ENCODE peak calls at places on chromosome 16, in five cellular contexts. One of them, this sample, is unnamed.

GRCh38 chr16:80283450-80284392 is 257.1 kb upstream of the DYNLRB2 start:
- DNase-seq in breast epithelium: no peak
- DNase-seq in psoas muscle: no peak
- DNase-seq in lower leg skin: no peak
- DNase-seq in IMR-90: peak
- DNase-seq in this sample: no peak

GRCh38 chr16:83653785-83654184 is 154.0 kb upstream of the HSBP1 start:
- DNase-seq in breast epithelium: no peak
- DNase-seq in psoas muscle: no peak
- DNase-seq in lower leg skin: no peak
- DNase-seq in IMR-90: peak
- DNase-seq in this sample: peak

GRCh38 chr16:85220125-85220839 is 108.0 kb upstream of the CIBAR2 start:
- DNase-seq in breast epithelium: no peak
- DNase-seq in psoas muscle: peak
- DNase-seq in lower leg skin: no peak
- DNase-seq in IMR-90: peak
- DNase-seq in this sample: no peak

GRCh38 chr16:50473375-50473945 is 74.7 kb upstream of the NKD1 start:
- DNase-seq in breast epithelium: no peak
- DNase-seq in psoas muscle: no peak
- DNase-seq in lower leg skin: peak
- DNase-seq in IMR-90: no peak
- DNase-seq in this sample: no peak

GRCh38 chr16:84044108-84044488 is 1.5 kb upstream of the SLC38A8 start:
- DNase-seq in breast epithelium: no peak
- DNase-seq in psoas muscle: no peak
- DNase-seq in lower leg skin: no peak
- DNase-seq in IMR-90: peak
- DNase-seq in this sample: no peak

GRCh38 chr16:25700547-25700946 is 8.8 kb downstream of the HS3ST4 start:
- DNase-seq in breast epithelium: no peak
- DNase-seq in psoas muscle: no peak
- DNase-seq in lower leg skin: no peak
- DNase-seq in IMR-90: no peak
- DNase-seq in this sample: no peak

GRCh38 chr16:71746442-71747046 is 22.0 kb upstream of the PHLPP2 start:
- DNase-seq in breast epithelium: no peak
- DNase-seq in psoas muscle: no peak
- DNase-seq in lower leg skin: no peak
- DNase-seq in IMR-90: peak
- DNase-seq in this sample: peak

GRCh38 chr16:1348441-1348840 is 3.2 kb downstream of the TSR3 start:
- DNase-seq in breast epithelium: no peak
- DNase-seq in psoas muscle: no peak
- DNase-seq in lower leg skin: no peak
- DNase-seq in IMR-90: no peak
- DNase-seq in this sample: no peak

GRCh38 chr16:85168732-85169256 is 56.5 kb upstream of the CIBAR2 start:
- DNase-seq in breast epithelium: no peak
- DNase-seq in psoas muscle: peak
- DNase-seq in lower leg skin: peak
- DNase-seq in IMR-90: peak
- DNase-seq in this sample: no peak

GRCh38 chr16:73091199-73091598 is 43.3 kb upstream of the ZFHX3 start:
- DNase-seq in breast epithelium: no peak
- DNase-seq in psoas muscle: no peak
- DNase-seq in lower leg skin: no peak
- DNase-seq in IMR-90: no peak
- DNase-seq in this sample: no peak

GRCh38 chr16:72434159-72434558 is 262.2 kb upstream of the PMFBP1 start:
- DNase-seq in breast epithelium: no peak
- DNase-seq in psoas muscle: no peak
- DNase-seq in lower leg skin: no peak
- DNase-seq in IMR-90: peak
- DNase-seq in this sample: peak

GRCh38 chr16:68235105-68235881 is 634 bp downstream of the ESRP2 start:
- DNase-seq in breast epithelium: peak
- DNase-seq in psoas muscle: peak
- DNase-seq in lower leg skin: peak
- DNase-seq in IMR-90: no peak
- DNase-seq in this sample: no peak

GRCh38 chr16:85908444-85908843 is 9.5 kb downstream of the IRF8 start:
- DNase-seq in breast epithelium: no peak
- DNase-seq in psoas muscle: no peak
- DNase-seq in lower leg skin: no peak
- DNase-seq in IMR-90: no peak
- DNase-seq in this sample: no peak

GRCh38 chr16:72384651-72385050 is 212.7 kb upstream of the PMFBP1 start:
- DNase-seq in breast epithelium: no peak
- DNase-seq in psoas muscle: no peak
- DNase-seq in lower leg skin: no peak
- DNase-seq in IMR-90: no peak
- DNase-seq in this sample: no peak

GRCh38 chr16:27475561-27475960 is 73.6 kb downstream of the IL21R start:
- DNase-seq in breast epithelium: no peak
- DNase-seq in psoas muscle: no peak
- DNase-seq in lower leg skin: no peak
- DNase-seq in IMR-90: peak
- DNase-seq in this sample: peak

DNA sequence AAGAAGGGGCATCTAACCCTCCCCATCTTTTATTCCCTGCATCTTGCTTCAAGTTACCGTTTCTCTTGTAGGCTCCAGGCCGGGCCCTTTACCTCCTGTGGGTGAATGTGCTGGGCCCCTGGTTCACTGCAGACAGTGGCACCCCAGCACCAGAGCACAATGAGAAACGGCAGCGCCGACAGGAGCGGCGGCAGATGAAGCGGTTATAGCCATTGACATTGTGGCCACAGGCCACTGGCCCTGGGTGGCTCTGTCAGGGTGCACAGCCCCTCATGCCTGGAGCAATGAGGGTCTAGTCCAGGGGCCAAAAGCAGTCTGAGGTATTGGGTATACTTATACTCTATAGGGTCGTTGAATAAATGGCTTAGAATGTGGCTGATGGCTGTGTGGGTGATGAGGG is 2.0 kb downstream of the TMEM208 start:
- DNase-seq in breast epithelium: no peak
- DNase-seq in psoas muscle: peak
- DNase-seq in lower leg skin: no peak
- DNase-seq in IMR-90: no peak
- DNase-seq in this sample: no peak
- TF ChIP-seq CTCF in breast epithelium: no peak
- TF ChIP-seq CTCF in psoas muscle: no peak
- TF ChIP-seq CTCF in lower leg skin: no peak
- TF ChIP-seq CTCF in IMR-90: no peak
- TF ChIP-seq CTCF in this sample: no peak

DNA sequence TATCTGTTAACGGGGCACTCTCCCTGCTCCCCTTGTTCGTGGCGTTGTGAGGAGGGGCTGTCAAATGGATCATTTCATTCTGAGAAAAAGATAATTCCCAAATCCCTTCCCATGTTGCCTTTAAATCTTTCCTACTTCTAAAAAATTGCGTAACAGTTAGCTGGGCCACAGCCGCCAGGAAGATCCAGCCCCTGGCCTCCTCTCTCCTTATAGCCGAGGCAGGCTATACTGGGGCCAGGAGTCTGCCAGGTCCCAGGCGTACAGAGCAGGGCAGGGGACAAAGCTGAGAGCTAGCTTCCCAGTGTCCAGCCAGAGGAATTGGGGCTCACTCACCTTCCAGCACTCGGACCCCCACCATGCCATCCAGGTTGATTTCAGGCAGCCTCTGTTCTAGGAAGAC is 388 bp downstream of the C16orf89 start:
- DNase-seq in breast epithelium: no peak
- DNase-seq in psoas muscle: no peak
- DNase-seq in lower leg skin: no peak
- DNase-seq in IMR-90: no peak
- DNase-seq in this sample: no peak
- H3K4me3 ChIP-seq in breast epithelium: no peak
- H3K4me3 ChIP-seq in psoas muscle: no peak
- H3K4me3 ChIP-seq in lower leg skin: no peak
- H3K4me3 ChIP-seq in IMR-90: no peak
- H3K4me3 ChIP-seq in this sample: no peak

DNA sequence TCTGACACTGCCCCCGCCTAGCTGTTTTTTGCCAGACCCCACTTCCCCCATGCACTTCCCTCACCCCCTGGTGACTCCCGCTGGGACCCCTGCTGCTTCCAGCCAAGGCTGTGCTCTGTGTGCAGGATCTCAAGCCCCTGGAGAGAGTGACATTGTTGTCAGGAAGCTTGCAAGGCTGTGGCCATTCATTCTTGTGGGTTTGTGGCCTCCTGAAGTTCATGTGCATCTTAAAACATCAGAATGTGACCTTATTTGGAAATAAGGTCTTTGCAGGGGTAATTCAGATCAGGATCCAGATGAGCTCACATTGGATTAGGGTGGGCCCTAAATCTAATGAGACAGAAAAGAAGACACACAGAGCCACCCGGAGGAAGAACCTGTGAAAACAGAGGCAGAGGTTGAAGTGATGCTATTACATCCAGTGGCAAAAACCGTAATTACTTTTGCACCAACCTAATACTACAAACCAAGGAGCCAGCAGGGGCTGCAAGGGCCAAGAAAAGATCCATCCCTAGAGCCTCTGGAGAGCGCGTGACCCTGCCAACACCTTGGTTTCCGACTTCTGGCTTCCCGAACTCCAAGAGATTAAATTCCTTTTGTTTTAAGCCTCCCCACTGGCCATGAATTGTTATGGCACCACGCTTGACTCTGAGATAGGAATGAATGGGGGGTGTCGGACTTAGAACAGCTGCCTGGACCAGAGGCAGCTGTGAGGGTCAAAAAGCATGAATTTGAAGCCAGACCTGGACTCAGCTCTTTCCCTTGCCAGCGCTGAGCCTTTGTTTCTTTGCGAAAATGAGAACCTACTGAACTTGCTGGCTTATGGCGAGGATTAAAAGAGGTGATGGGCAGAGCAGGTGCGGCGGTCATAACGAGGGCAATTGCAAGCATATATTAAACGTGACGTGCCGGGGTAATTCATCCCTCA is 75.5 kb downstream of the BMERB1 start:
- DNase-seq in breast epithelium: no peak
- DNase-seq in psoas muscle: no peak
- DNase-seq in lower leg skin: no peak
- DNase-seq in IMR-90: peak
- DNase-seq in this sample: peak
- TF ChIP-seq CTCF in breast epithelium: no peak
- TF ChIP-seq CTCF in psoas muscle: no peak
- TF ChIP-seq CTCF in lower leg skin: no peak
- TF ChIP-seq CTCF in IMR-90: no peak
- TF ChIP-seq CTCF in this sample: peak

GRCh38 chr16:88428616-88429386 is 24.3 kb upstream of the ZFPM1 start:
- DNase-seq in breast epithelium: no peak
- DNase-seq in psoas muscle: no peak
- DNase-seq in lower leg skin: no peak
- DNase-seq in IMR-90: no peak
- DNase-seq in this sample: no peak

GRCh38 chr16:88430524-88431446 is 22.3 kb upstream of the ZFPM1 start:
- DNase-seq in breast epithelium: no peak
- DNase-seq in psoas muscle: no peak
- DNase-seq in lower leg skin: no peak
- DNase-seq in IMR-90: no peak
- DNase-seq in this sample: no peak

GRCh38 chr16:88430185-88430523 is 22.9 kb upstream of the ZFPM1 start:
- DNase-seq in breast epithelium: no peak
- DNase-seq in psoas muscle: no peak
- DNase-seq in lower leg skin: no peak
- DNase-seq in IMR-90: no peak
- DNase-seq in this sample: no peak

GRCh38 chr16:88428156-88428555 is 24.9 kb upstream of the ZFPM1 start:
- DNase-seq in breast epithelium: no peak
- DNase-seq in psoas muscle: no peak
- DNase-seq in lower leg skin: no peak
- DNase-seq in IMR-90: no peak
- DNase-seq in this sample: no peak

DNA sequence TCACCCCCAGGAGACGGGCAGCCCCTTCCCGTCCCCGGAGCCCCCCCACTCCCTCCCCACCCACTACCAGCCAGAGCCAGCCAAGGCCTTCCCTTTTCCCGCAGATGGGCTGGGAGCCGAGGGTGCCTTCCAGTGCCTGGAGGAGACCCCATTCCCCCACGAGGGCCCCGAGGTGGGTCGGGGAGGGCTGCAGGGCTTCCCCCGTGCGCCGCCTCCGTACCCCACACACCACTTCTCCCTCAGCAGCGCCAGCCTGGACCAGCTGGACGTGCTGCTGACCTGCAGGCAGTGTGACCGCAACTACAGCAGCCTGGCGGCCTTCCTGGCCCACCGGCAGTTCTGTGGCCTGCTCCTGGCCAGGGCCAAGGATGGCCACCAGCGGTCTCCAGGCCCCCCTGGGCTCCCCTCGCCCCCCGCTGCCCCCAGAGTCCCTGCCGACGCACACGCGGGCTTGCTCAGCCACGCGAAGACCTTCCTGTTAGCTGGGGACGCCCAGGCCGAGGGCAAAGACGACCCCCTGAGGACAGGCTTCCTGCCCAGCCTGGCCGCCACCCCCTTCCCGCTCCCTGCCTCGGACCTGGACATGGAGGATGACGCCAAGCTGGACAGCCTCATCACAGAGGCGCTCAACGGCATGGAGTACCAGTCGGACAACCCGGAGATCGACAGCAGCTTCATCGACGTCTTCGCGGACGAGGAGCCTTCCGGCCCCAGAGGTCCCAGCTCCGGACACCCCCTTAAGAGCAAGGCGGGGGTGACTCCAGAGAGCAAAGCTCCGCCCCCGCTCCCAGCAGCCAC is 23.5 kb upstream of the ZFPM1 start:
- DNase-seq in breast epithelium: no peak
- DNase-seq in psoas muscle: no peak
- DNase-seq in lower leg skin: no peak
- DNase-seq in IMR-90: no peak
- DNase-seq in this sample: no peak
- H3K4me3 ChIP-seq in breast epithelium: peak
- H3K4me3 ChIP-seq in psoas muscle: peak
- H3K4me3 ChIP-seq in lower leg skin: no peak
- H3K4me3 ChIP-seq in IMR-90: no peak
- H3K4me3 ChIP-seq in this sample: no peak

DNA sequence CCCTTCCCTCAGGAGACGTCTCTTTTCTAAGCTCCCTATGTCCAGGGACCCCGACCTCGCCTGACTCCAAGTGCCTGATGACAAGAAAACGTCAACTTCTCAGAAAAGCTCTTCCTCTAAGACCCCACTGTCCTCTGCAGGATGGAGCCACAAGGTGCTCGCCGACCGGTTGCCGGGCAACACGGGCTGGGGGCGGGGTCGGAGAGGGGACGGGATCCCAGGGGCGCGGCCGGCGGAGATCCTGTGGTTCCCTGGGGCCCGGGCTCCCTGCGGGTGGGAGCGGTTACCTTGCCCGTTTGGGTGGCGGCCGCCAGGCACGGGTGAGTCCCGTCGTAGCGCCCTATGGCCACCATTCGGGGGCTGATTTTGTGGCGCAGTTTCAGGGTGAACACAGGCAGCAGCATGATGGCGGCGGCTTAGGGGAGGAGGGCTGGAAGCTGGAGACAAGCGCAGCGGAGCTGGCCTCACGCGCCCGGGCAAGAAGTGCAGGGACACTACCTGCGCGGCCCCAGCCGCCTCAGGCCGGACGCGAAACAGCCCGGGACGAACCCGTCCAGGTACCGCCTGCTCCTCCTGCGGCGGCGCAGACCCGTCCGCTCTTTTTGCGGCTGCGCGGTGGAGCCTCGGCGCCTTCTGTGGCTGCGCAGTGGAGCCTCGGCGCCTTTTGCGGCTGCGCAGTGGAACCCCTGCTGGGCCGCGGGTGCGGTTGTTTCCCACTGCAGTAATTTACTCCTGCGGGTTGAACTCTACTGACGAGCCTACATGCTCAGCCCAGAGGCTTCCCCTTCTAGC is at the start of gene BBS2:
- DNase-seq in breast epithelium: peak
- DNase-seq in psoas muscle: peak
- DNase-seq in lower leg skin: peak
- DNase-seq in IMR-90: peak
- DNase-seq in this sample: peak
- TF ChIP-seq CTCF in breast epithelium: no peak
- TF ChIP-seq CTCF in psoas muscle: no peak
- TF ChIP-seq CTCF in lower leg skin: no peak
- TF ChIP-seq CTCF in IMR-90: no peak
- TF ChIP-seq CTCF in this sample: no peak

This sample was measured in astrocyte of the cerebellum.